ENCODE peak calls at places on chromosomes 3 and 15, in nine cellular contexts. T is heart left ventricle, L is fibroblast of lung, P is suprapubic skin, E is PC-3, X is AG04450, Q is GM13977, M is uterus, O is pancreas. A is an unnamed sample.

GRCh38 chr3:185402561-185402960 is 39.6 kb downstream of the MAP3K13 start:
- DNase-seq in L (peak), X (peak), Q (no peak), E (no peak), M (no peak), T (no peak), O (no peak), P (no peak), A (no peak)

GRCh38 chr3:43363621-43364266 is 77.4 kb downstream of the SNRK start:
- DNase-seq in M (peak), L (peak), P (no peak), X (peak), T (peak), E (no peak), Q (no peak), O (no peak), A (no peak)

GRCh38 chr15:88467935-88468528 is 524 bp downstream of the MRPS11 start:
- DNase-seq in E (no peak), L (peak), O (no peak), T (no peak), M (no peak), X (no peak), Q (no peak), P (no peak), A (no peak)

GRCh38 chr15:82298520-82298919 is 35.9 kb downstream of the SAXO2 start:
- DNase-seq in P (no peak), Q (no peak), O (no peak), T (no peak), M (no peak), E (no peak), L (no peak), X (no peak), A (no peak)

GRCh38 chr3:132161608-132162007 is 126.8 kb upstream of the CPNE4 start:
- DNase-seq in T (no peak), X (no peak), P (no peak), L (no peak), Q (no peak), O (no peak), M (no peak), E (no peak), A (no peak)

GRCh38 chr15:66993874-66994696 is 71.3 kb upstream of the SMAD3 start:
- DNase-seq in X (no peak), T (no peak), E (peak), P (no peak), O (no peak), M (no peak), Q (no peak), L (no peak), A (no peak)

GRCh38 chr3:158723991-158724390 is 8.3 kb downstream of the RARRES1 start:
- DNase-seq in L (no peak), E (no peak), T (no peak), M (no peak), P (no peak), Q (no peak), X (no peak), O (no peak), A (peak)

GRCh38 chr3:108818404-108818803 is 4.2 kb upstream of the TRAT1 start:
- DNase-seq in T (no peak), M (no peak), X (no peak), Q (peak), O (peak), L (no peak), P (no peak), E (peak), A (no peak)

GRCh38 chr3:47108546-47108945 is 55.4 kb downstream of the SETD2 start:
- DNase-seq in M (no peak), P (no peak), X (peak), L (no peak), Q (no peak), O (no peak), T (no peak), E (no peak), A (no peak)

GRCh38 chr3:146159616-146160232 is 1.3 kb downstream of the PLOD2 start:
- DNase-seq in E (no peak), Q (no peak), X (no peak), P (no peak), L (no peak), O (no peak), M (no peak), T (no peak), A (no peak)

GRCh38 chr3:78143000-78143399 is 1103.1 kb downstream of the ROBO2 start:
- DNase-seq in L (no peak), P (no peak), O (no peak), T (no peak), E (peak), M (no peak), X (no peak), Q (no peak), A (no peak)

GRCh38 chr3:101567528-101568317 is 6.1 kb downstream of the TRMT10C start:
- DNase-seq in Q (no peak), P (no peak), T (no peak), E (peak), O (no peak), X (peak), M (no peak), L (peak), A (no peak)

GRCh38 chr3:23809840-23810341 is 4.1 kb downstream of the UBE2E1 start:
- DNase-seq in L (no peak), X (no peak), P (no peak), M (no peak), O (no peak), E (peak), Q (peak), T (no peak), A (no peak)

GRCh38 chr3:143220745-143221144 is 101.2 kb downstream of the CHST2 start:
- DNase-seq in T (no peak), P (no peak), E (no peak), Q (no peak), O (no peak), M (no peak), L (no peak), X (no peak), A (no peak)

GRCh38 chr3:146476094-146476740 is 6.9 kb upstream of the PLSCR2 start:
- DNase-seq in E (no peak), L (no peak), O (no peak), X (no peak), T (no peak), M (no peak), Q (no peak), P (no peak), A (no peak)

GRCh38 chr3:172148269-172148668 is 108.9 kb downstream of the FNDC3B start:
- DNase-seq in T (no peak), E (peak), M (no peak), Q (no peak), O (no peak), X (no peak), P (no peak), L (no peak), A (no peak)

GRCh38 chr3:188272481-188273372 is 118.8 kb downstream of the LPP start:
- DNase-seq in O (no peak), M (no peak), X (peak), P (no peak), E (peak), T (no peak), Q (no peak), L (peak), A (no peak)

GRCh38 chr15:38226867-38227266 is 25.8 kb upstream of the SPRED1 start:
- DNase-seq in X (peak), E (peak), L (peak), O (no peak), M (no peak), P (no peak), T (no peak), Q (no peak), A (no peak)

GRCh38 chr3:124634210-124635168 is 95.8 kb upstream of the UMPS start:
- DNase-seq in Q (no peak), O (no peak), L (no peak), T (no peak), M (no peak), P (no peak), E (no peak), X (no peak), A (no peak)

GRCh38 chr15:42820811-42821210 is 83.9 kb upstream of the CDAN1 start:
- DNase-seq in X (no peak), E (no peak), M (no peak), Q (no peak), P (no peak), O (no peak), L (no peak), T (no peak), A (no peak)

DNA sequence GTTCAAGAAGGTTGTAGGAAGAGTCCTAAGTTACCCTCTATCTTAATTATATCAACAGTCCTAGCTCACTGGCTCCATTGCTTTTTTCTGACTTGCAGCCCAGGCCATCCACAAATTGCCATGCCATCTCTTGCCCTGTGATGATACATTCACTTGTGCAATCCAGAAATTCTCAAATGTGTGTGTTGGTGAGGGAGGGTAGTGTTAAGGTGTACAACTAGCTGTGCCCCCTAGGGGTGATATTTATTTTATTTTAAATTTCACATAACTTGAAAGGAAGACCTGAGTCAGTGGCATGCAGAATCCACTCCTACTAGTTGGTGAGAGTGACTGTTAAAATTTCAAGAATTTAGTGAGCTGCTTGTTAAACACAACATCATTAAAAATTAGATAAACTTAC is 156.1 kb upstream of the ANKRD28 start:
- DNase-seq in L (no peak), O (no peak), X (no peak), P (no peak), T (no peak), M (no peak), E (peak), Q (peak), A (no peak)
- TF ChIP-seq CTCF in L (no peak), O (no peak), X (no peak), P (no peak), T (no peak), M (no peak), E (peak), Q (peak), A (no peak)

GRCh38 chr3:17901893-17902292 is 159.5 kb upstream of the TBC1D5 start:
- DNase-seq in T (no peak), L (no peak), P (no peak), E (no peak), Q (peak), O (no peak), X (no peak), M (no peak), A (no peak)
- TF ChIP-seq CTCF in T (no peak), L (no peak), P (no peak), E (no peak), Q (no peak), O (no peak), X (no peak), M (no peak), A (no peak)

GRCh38 chr3:82498186-82498585 is 736.7 kb upstream of the GBE1 start:
- DNase-seq in X (no peak), P (no peak), M (no peak), O (no peak), T (no peak), L (no peak), Q (no peak), E (no peak), A (no peak)

GRCh38 chr3:82495655-82496054 is 734.2 kb upstream of the GBE1 start:
- DNase-seq in T (no peak), E (no peak), O (no peak), X (no peak), M (no peak), L (no peak), Q (no peak), P (no peak), A (no peak)

GRCh38 chr3:82493858-82494257 is 732.4 kb upstream of the GBE1 start:
- DNase-seq in X (no peak), E (no peak), M (no peak), P (no peak), O (no peak), T (no peak), Q (no peak), L (no peak), A (no peak)

GRCh38 chr3:82494977-82495489 is 733.6 kb upstream of the GBE1 start:
- DNase-seq in O (no peak), T (no peak), L (no peak), P (no peak), E (peak), X (no peak), Q (peak), M (no peak), A (no peak)

GRCh38 chr3:82496890-82497560 is 735.6 kb upstream of the GBE1 start:
- DNase-seq in T (no peak), X (no peak), P (no peak), Q (peak), M (no peak), O (no peak), E (peak), L (no peak), A (no peak)
- TF ChIP-seq CTCF in T (no peak), X (no peak), P (no peak), Q (peak), M (no peak), O (peak), E (peak), L (no peak), A (no peak)

GRCh38 chr3:123336001-123336400 is 112.9 kb downstream of the ADCY5 start:
- DNase-seq in X (no peak), T (peak), O (peak), Q (no peak), M (no peak), P (no peak), E (no peak), L (no peak), A (no peak)

GRCh38 chr3:123336441-123336851 is 112.4 kb downstream of the ADCY5 start:
- DNase-seq in P (peak), E (no peak), L (no peak), O (peak), M (no peak), Q (no peak), T (peak), X (no peak), A (no peak)

GRCh38 chr3:123338021-123338619 is 110.8 kb downstream of the ADCY5 start:
- DNase-seq in L (no peak), O (peak), Q (no peak), T (peak), E (no peak), P (peak), M (no peak), X (no peak), A (peak)

GRCh38 chr3:123338620-123339061 is 110.2 kb downstream of the ADCY5 start:
- DNase-seq in M (no peak), X (no peak), Q (no peak), T (peak), E (no peak), L (no peak), O (no peak), P (peak), A (peak)

GRCh38 chr3:123337226-123337625 is 111.7 kb downstream of the ADCY5 start:
- DNase-seq in X (no peak), M (no peak), O (no peak), P (peak), L (no peak), T (no peak), Q (no peak), E (no peak), A (peak)
- TF ChIP-seq CTCF in X (no peak), M (no peak), O (no peak), P (no peak), L (no peak), T (no peak), Q (no peak), E (no peak), A (no peak)

GRCh38 chr3:165624761-165625160 is 212.5 kb downstream of the BCHE start:
- DNase-seq in E (peak), T (no peak), L (peak), P (no peak), X (no peak), Q (no peak), M (no peak), O (no peak), A (no peak)
- TF ChIP-seq CTCF in E (peak), T (no peak), L (peak), P (no peak), X (peak), Q (peak), M (no peak), O (no peak), A (no peak)

GRCh38 chr3:196486263-196486662 is 17.3 kb downstream of the RNF168 start:
- DNase-seq in X (no peak), Q (no peak), T (no peak), M (no peak), E (peak), P (no peak), O (no peak), L (no peak), A (no peak)
- TF ChIP-seq CTCF in X (peak), Q (peak), T (peak), M (no peak), E (peak), P (no peak), O (no peak), L (peak), A (no peak)